ENCODE peak calls at places on chromosomes 16 and 17, in eight cellular contexts. K is WERI-Rb-1; V is dorsolateral prefrontal cortex; G is CD4-positive, CD25-positive, alpha-beta regulatory T cell; P is gastrocnemius medialis; O is H9; F is effector memory CD4-positive, alpha-beta T cell; E is MM.1S. Z is an unnamed sample. For H3K27me3, the result is how much of the 10 kb centered on the place peaks cover.

GRCh38 chr17:63693411-63694113 is 6.4 kb downstream of the LIMD2 start:
- DNase-seq in G (peak), F (no peak), K (no peak), V (no peak), E (no peak), O (no peak), P (no peak), Z (no peak)

GRCh38 chr17:75723201-75723930 is 2.1 kb downstream of the ITGB4 start:
- DNase-seq in G (no peak), F (no peak), O (no peak), K (no peak), P (no peak), E (no peak), V (no peak), Z (peak)

GRCh38 chr17:8939496-8940334 is 25.8 kb downstream of the PIK3R5 start:
- DNase-seq in K (no peak), V (no peak), P (no peak), F (no peak), E (peak), G (peak), O (peak), Z (no peak)

GRCh38 chr16:71915350-71915749 is 20.0 kb downstream of the IST1 start:
- DNase-seq in F (no peak), P (no peak), E (no peak), O (no peak), G (no peak), K (no peak), V (no peak), Z (no peak)

GRCh38 chr17:61459434-61459809 is 7.2 kb downstream of the TBX4 start:
- DNase-seq in F (no peak), G (no peak), P (no peak), V (no peak), E (no peak), K (no peak), O (no peak), Z (no peak)

GRCh38 chr17:68198931-68199836 is 48.7 kb upstream of the AMZ2 start:
- DNase-seq in G (peak), O (peak), E (no peak), V (no peak), K (no peak), F (no peak), P (no peak), Z (no peak)

GRCh38 chr16:79267146-79267545 is 333.4 kb downstream of the MAF start:
- DNase-seq in V (no peak), F (no peak), G (no peak), K (no peak), P (no peak), O (no peak), E (no peak), Z (no peak)

GRCh38 chr17:79036609-79037008 is 12.6 kb downstream of the C1QTNF1 start:
- DNase-seq in P (no peak), G (no peak), K (peak), F (no peak), E (no peak), V (no peak), O (no peak), Z (peak)

GRCh38 chr17:9108166-9108565 is 86.9 kb downstream of the NTN1 start:
- DNase-seq in G (no peak), V (no peak), K (no peak), O (no peak), P (no peak), E (no peak), F (no peak), Z (no peak)

GRCh38 chr17:34633351-34633750 is 54.0 kb downstream of the TMEM132E start:
- DNase-seq in G (no peak), P (no peak), V (no peak), F (no peak), O (peak), K (no peak), E (peak), Z (no peak)

GRCh38 chr17:64676763-64677162 is 14.7 kb upstream of the SMURF2 start:
- DNase-seq in V (no peak), G (no peak), O (no peak), E (no peak), K (no peak), P (no peak), F (no peak), Z (no peak)

GRCh38 chr16:3187798-3188674 is at the start of gene OR1F1:
- DNase-seq in K (peak), O (peak), F (peak), V (no peak), P (no peak), E (peak), G (peak), Z (peak)

GRCh38 chr17:39002991-39003715 is 36.0 kb upstream of the FBXO47 start:
- DNase-seq in V (no peak), K (peak), O (no peak), F (no peak), P (peak), G (peak), E (no peak), Z (no peak)

GRCh38 chr17:6853764-6854442 is 22.4 kb upstream of the TEKT1 start:
- DNase-seq in O (peak), K (no peak), F (no peak), P (no peak), V (no peak), E (peak), G (no peak), Z (peak)

GRCh38 chr17:58734811-58735210 is 20.8 kb upstream of the PPM1E start:
- DNase-seq in G (no peak), F (no peak), K (no peak), O (no peak), E (no peak), P (no peak), V (no peak), Z (no peak)

GRCh38 chr17:42431758-42432161 is 8.7 kb upstream of the CAVIN1 start:
- DNase-seq in E (no peak), F (no peak), K (no peak), V (no peak), P (no peak), G (no peak), O (no peak), Z (no peak)

GRCh38 chr16:35252356-35252936 is 1793.0 kb downstream of the TP53TG3F start:
- DNase-seq in F (no peak), G (no peak), V (no peak), E (no peak), O (no peak), P (no peak), K (no peak), Z (no peak)

GRCh38 chr17:1629647-1630310 is 1.1 kb upstream of the SLC43A2 start:
- DNase-seq in G (peak), K (peak), V (no peak), E (peak), O (peak), F (peak), P (peak), Z (peak)

GRCh38 chr17:42985225-42985624 is 4.9 kb downstream of the RUNDC1 start:
- DNase-seq in O (no peak), E (no peak), P (no peak), F (no peak), V (no peak), G (no peak), K (no peak), Z (no peak)

GRCh38 chr16:16045879-16046278 is 96.5 kb downstream of the ABCC1 start:
- DNase-seq in O (peak), P (no peak), G (peak), E (no peak), F (no peak), V (no peak), K (peak), Z (no peak)

GRCh38 chr16:14501331-14502255 is 128.5 kb downstream of the PARN start:
- DNase-seq in V (peak), F (no peak), G (no peak), K (no peak), P (peak), E (peak), O (peak), Z (peak)

GRCh38 chr17:77438241-77439204 is 297.8 kb downstream of the SEC14L1 start:
- DNase-seq in G (no peak), E (no peak), F (no peak), K (peak), O (no peak), V (no peak), P (no peak), Z (no peak)

GRCh38 chr17:8118769-8119574 is 658 bp upstream of the ALOXE3 start:
- DNase-seq in K (peak), P (peak), V (peak), E (peak), O (peak), G (peak), F (peak), Z (peak)

GRCh38 chr17:40625311-40625710 is 22.3 kb downstream of the SMARCE1 start:
- DNase-seq in O (no peak), E (peak), V (no peak), F (no peak), G (no peak), P (no peak), K (no peak), Z (no peak)

DNA sequence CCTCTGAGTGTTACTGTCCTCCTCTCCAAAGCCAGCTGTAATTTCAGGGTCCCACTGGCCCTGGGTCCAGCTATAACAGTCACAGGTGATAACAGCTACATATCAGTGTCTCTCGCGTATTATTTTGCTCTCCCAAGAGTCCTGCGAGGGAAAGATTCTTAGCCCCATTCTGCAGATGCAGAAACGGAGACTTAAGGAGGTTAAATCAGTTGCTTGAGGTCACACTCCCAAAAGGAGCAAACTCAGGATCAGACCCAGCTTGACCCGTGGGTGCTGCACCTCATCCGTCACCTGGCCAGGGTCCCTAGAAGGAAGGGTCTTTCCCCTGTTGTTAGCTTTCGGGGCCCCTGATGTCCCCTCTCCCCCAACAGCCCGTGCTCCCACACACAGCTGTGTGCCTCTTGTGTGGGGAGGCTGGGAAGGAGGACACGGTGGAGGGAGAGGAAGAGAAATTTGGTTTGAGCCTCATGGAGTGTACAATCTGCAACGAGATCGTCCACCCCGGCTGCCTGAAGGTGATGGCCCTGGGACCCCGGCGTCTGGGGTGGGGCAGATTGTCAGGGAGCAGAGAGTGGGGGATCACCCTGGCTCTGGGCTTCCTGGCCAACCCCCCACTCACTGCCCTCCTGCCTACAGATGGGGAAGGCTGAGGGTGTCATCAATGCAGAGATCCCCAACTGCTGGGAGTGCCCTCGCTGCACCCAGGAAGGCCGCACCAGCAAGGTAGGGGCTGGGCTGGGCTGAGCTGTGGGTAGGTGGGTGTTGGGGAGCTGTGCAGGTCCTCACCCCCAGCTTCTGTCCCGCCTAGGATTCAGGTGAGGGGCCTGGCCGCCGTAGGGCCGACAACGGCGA is 3.8 kb downstream of the FBXL19 start:
- DNase-seq in P (no peak), O (no peak), V (no peak), G (no peak), E (no peak), F (no peak), K (no peak), Z (no peak)
- H3K27me3 ChIP-seq in P (under half), O (under half), V (under half), G (under half), E (under half), F (under half), K (under half), Z (under half)

GRCh38 chr16:50667497-50668367 is 13.4 kb downstream of the SNX20 start:
- DNase-seq in K (no peak), P (no peak), F (no peak), O (no peak), E (no peak), V (no peak), G (no peak), Z (no peak)
- H3K27ac ChIP-seq in K (no peak), P (peak), F (peak), O (no peak), E (no peak), V (no peak), G (peak), Z (no peak)

DNA sequence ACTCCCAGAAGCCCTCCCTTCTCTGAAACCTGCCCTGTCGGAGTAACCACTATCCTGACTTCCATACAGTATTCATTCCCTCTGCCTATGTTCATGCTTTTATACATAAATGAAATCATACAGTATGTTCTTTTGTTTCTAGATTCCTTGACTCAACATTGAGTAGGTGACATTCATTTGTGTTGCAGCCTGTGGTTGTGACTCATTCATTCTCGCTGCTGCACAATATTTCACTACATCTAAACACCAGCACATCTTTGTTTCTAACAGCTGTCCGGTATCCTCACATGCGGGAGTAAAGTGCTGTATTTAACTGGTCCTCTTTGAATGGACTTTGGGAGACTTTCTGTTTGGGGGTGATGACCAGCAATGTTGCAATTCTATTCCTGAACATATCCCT is 135.0 kb upstream of the FOXF1 start:
- DNase-seq in P (no peak), K (no peak), V (no peak), F (no peak), E (no peak), G (no peak), O (no peak), Z (no peak)
- H3K27me3 ChIP-seq in P (under half), K (under half), V (under half), F (under half), E (half or more), G (under half), O (under half), Z (under half)

DNA sequence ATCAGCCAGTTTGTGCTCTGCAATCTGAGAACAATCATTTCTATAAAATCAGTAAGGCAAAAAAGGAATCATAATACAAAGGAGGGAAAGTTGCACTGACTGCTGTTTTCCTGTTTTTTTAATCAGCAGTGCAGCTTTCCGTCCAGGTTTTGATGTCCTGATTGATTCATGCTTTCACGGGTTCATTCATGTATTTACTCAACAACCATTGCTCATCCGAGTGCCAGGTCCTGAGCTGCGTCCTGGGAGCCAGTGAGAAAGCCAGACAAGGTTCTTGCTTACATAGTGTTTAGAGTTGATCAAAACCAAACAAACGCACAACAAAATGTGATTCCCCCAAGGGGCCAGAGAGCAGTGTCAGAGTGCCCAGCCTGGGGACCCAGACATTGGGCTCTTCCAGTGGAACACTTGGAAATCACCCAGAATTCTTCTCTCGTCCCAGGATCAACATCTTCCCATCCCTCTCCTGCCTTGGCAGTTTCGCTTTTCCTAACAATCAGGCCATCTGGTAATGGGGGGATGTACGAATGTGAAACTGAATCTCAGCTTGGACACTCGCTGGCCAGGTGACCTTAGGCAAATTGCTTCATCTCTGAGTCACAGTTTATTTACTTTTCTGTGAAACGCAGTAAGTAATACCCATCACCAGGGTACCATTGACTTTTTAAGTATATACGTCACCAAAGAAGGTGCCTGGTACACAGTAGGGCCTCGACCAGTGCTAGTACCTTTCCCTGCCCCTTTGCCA is 13.3 kb upstream of the C1QL1 start:
- DNase-seq in V (no peak), P (no peak), F (no peak), K (no peak), G (no peak), E (no peak), O (no peak), Z (peak)
- H3K27ac ChIP-seq in V (no peak), P (no peak), F (no peak), K (no peak), G (no peak), E (no peak), O (no peak), Z (peak)

Z was measured in foreskin keratinocyte.